ENCODE peak calls at places on chromosomes 13 and 19, in four cellular contexts. One of them, this sample, is unnamed.

GRCh38 chr13:50740052-50740741 is 103.3 kb downstream of the DLEU7 start:
- DNase-seq in ovary: no peak
- DNase-seq in heart left ventricle: no peak
- DNase-seq in left ventricle myocardium inferior: no peak
- DNase-seq in this sample: no peak

GRCh38 chr19:40701758-40702157 is 11.3 kb upstream of the NUMBL start:
- DNase-seq in ovary: no peak
- DNase-seq in heart left ventricle: no peak
- DNase-seq in left ventricle myocardium inferior: no peak
- DNase-seq in this sample: no peak

GRCh38 chr19:1183543-1184172 is 9.6 kb upstream of the SBNO2 start:
- DNase-seq in ovary: no peak
- DNase-seq in heart left ventricle: no peak
- DNase-seq in left ventricle myocardium inferior: no peak
- DNase-seq in this sample: no peak

GRCh38 chr19:1396019-1396767 is 5.1 kb downstream of the GAMT start:
- DNase-seq in ovary: no peak
- DNase-seq in heart left ventricle: no peak
- DNase-seq in left ventricle myocardium inferior: no peak
- DNase-seq in this sample: no peak

GRCh38 chr19:55358493-55358892 is 4.0 kb upstream of the COX6B2 start:
- DNase-seq in ovary: no peak
- DNase-seq in heart left ventricle: no peak
- DNase-seq in left ventricle myocardium inferior: no peak
- DNase-seq in this sample: no peak

GRCh38 chr19:10625003-10625761 is at the start of gene SLC44A2:
- DNase-seq in ovary: peak; percentile 82
- DNase-seq in heart left ventricle: peak; percentile 88
- DNase-seq in left ventricle myocardium inferior: peak; percentile 86
- DNase-seq in this sample: no peak

GRCh38 chr13:57641071-57641470 is 9.5 kb downstream of the PCDH17 start:
- DNase-seq in ovary: no peak
- DNase-seq in heart left ventricle: no peak
- DNase-seq in left ventricle myocardium inferior: no peak
- DNase-seq in this sample: no peak

GRCh38 chr19:572891-573825 is 762 bp downstream of the BSG start:
- DNase-seq in ovary: peak; percentile 69
- DNase-seq in heart left ventricle: peak; percentile 53
- DNase-seq in left ventricle myocardium inferior: peak; percentile 43
- DNase-seq in this sample: no peak

GRCh38 chr13:79642596-79642995 is 161.6 kb downstream of the NDFIP2 start:
- DNase-seq in ovary: no peak
- DNase-seq in heart left ventricle: no peak
- DNase-seq in left ventricle myocardium inferior: no peak
- DNase-seq in this sample: no peak

GRCh38 chr19:2248136-2249009 is 750 bp upstream of the AMH start:
- DNase-seq in ovary: no peak
- DNase-seq in heart left ventricle: no peak
- DNase-seq in left ventricle myocardium inferior: no peak
- DNase-seq in this sample: no peak

GRCh38 chr13:26664942-26665341 is 95.6 kb downstream of the GPR12 start:
- DNase-seq in ovary: no peak
- DNase-seq in heart left ventricle: no peak
- DNase-seq in left ventricle myocardium inferior: no peak
- DNase-seq in this sample: no peak

GRCh38 chr19:7914099-7914498 is 531 bp upstream of the TGFBR3L start:
- DNase-seq in ovary: no peak
- DNase-seq in heart left ventricle: no peak
- DNase-seq in left ventricle myocardium inferior: no peak
- DNase-seq in this sample: no peak

GRCh38 chr19:372306-372890 is 27.8 kb upstream of the MIER2 start:
- DNase-seq in ovary: peak; percentile 28
- DNase-seq in heart left ventricle: peak; percentile 72
- DNase-seq in left ventricle myocardium inferior: peak; percentile 74
- DNase-seq in this sample: no peak

GRCh38 chr19:686589-687297 is 8.5 kb downstream of the PRSS57 start:
- DNase-seq in ovary: no peak
- DNase-seq in heart left ventricle: no peak
- DNase-seq in left ventricle myocardium inferior: no peak
- DNase-seq in this sample: no peak

GRCh38 chr13:39297664-39298171 is 259.5 kb downstream of the NHLRC3 start:
- DNase-seq in ovary: no peak
- DNase-seq in heart left ventricle: no peak
- DNase-seq in left ventricle myocardium inferior: no peak
- DNase-seq in this sample: no peak

GRCh38 chr19:10872551-10873107 is 1.3 kb downstream of the CARM1 start:
- DNase-seq in ovary: no peak
- DNase-seq in heart left ventricle: no peak
- DNase-seq in left ventricle myocardium inferior: no peak
- DNase-seq in this sample: no peak

GRCh38 chr19:10146142-10146541 is 26.4 kb upstream of the EIF3G start:
- DNase-seq in ovary: no peak
- DNase-seq in heart left ventricle: no peak
- DNase-seq in left ventricle myocardium inferior: no peak
- DNase-seq in this sample: no peak

GRCh38 chr19:41174297-41174928 is 18.6 kb upstream of the CYP2S1 start:
- DNase-seq in ovary: no peak
- DNase-seq in heart left ventricle: no peak
- DNase-seq in left ventricle myocardium inferior: no peak
- DNase-seq in this sample: no peak

GRCh38 chr13:108549989-108550388 is 79.4 kb upstream of the MYO16 start:
- DNase-seq in ovary: no peak
- DNase-seq in heart left ventricle: no peak
- DNase-seq in left ventricle myocardium inferior: no peak
- DNase-seq in this sample: no peak

GRCh38 chr19:45569619-45570421 is 14.8 kb downstream of the OPA3 start:
- DNase-seq in ovary: no peak
- DNase-seq in heart left ventricle: peak; percentile 65
- DNase-seq in left ventricle myocardium inferior: peak; percentile 62
- DNase-seq in this sample: no peak

GRCh38 chr13:73579574-73580274 is 520.9 kb downstream of the KLF5 start:
- DNase-seq in ovary: no peak
- DNase-seq in heart left ventricle: no peak
- DNase-seq in left ventricle myocardium inferior: no peak
- DNase-seq in this sample: no peak

GRCh38 chr13:99496322-99497142 is 4.7 kb upstream of the TM9SF2 start:
- DNase-seq in ovary: peak; percentile 70
- DNase-seq in heart left ventricle: peak; percentile 77
- DNase-seq in left ventricle myocardium inferior: peak; percentile 35
- DNase-seq in this sample: peak; percentile 85

GRCh38 chr19:43316591-43317319 is 36.7 kb upstream of the CD177 start:
- DNase-seq in ovary: no peak
- DNase-seq in heart left ventricle: no peak
- DNase-seq in left ventricle myocardium inferior: no peak
- DNase-seq in this sample: no peak

DNA sequence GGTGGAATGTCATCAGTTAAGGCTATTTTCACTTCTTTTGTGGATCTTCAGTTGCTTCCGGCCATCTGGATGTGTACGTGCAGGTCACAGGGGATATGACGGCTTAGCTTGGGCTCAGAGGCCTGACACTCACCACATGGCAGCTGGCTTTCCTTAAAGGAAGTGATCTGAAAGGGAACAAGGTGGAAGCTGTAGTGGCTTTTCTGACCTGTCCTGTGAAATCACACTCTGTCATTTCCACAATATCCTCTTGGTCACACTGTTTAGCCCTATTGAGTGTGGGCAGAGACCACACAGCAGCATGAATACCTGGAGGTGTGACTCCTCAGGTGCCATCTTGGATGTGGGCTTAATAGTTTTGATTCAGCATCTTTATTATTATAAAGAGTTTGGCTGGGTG is 4.5 kb upstream of the BAX start:
- DNase-seq in ovary: no peak
- DNase-seq in heart left ventricle: no peak
- DNase-seq in left ventricle myocardium inferior: no peak
- DNase-seq in this sample: no peak
- H3K4me1 ChIP-seq in ovary: no peaks in the 10 kb centered on the region
- H3K4me1 ChIP-seq in heart left ventricle: peaks cover 8% of the 10 kb centered on the region
- H3K4me1 ChIP-seq in left ventricle myocardium inferior: peaks cover 11% of the 10 kb centered on the region
- H3K4me1 ChIP-seq in this sample: peaks cover 3% of the 10 kb centered on the region

DNA sequence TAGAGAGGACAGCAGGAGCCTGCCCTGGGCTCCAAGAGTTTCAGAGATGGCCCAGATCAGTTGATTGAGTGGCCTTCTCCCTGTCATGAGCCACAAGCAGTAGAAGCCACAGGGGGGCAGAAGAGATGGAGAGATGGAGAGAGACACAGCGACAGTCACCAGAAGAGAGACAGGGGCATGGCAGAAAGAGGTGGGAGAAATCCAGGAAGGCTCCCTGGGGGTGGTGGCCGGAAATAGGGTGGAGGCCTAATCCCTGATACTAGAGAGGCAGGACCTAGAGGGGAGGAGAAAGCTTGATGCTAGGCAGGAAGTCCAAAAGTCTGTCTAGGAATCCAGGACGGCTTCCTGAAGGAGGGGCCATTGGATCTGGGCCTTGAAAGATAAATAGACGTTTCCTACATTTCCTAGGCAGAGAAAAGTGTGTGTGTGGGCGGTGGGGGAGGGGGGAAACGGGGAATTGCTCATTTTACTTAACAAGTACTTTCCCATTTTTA is 9.6 kb upstream of the TPM4 start:
- DNase-seq in ovary: no peak
- DNase-seq in heart left ventricle: peak; percentile 43
- DNase-seq in left ventricle myocardium inferior: no peak
- DNase-seq in this sample: no peak
- TF ChIP-seq CTCF in ovary: no peak
- TF ChIP-seq CTCF in heart left ventricle: peak; percentile 22
- TF ChIP-seq CTCF in left ventricle myocardium inferior: peak; percentile 40
- TF ChIP-seq CTCF in this sample: no peak

GRCh38 chr13:97276862-97277269 is 54.7 kb downstream of the MBNL2 start:
- DNase-seq in ovary: no peak
- DNase-seq in heart left ventricle: no peak
- DNase-seq in left ventricle myocardium inferior: no peak
- DNase-seq in this sample: no peak
- H3K4me1 ChIP-seq in ovary: peaks cover 20% of the 10 kb centered on the region
- H3K4me1 ChIP-seq in heart left ventricle: peaks cover 91% of the 10 kb centered on the region
- H3K4me1 ChIP-seq in left ventricle myocardium inferior: peaks cover 98% of the 10 kb centered on the region
- H3K4me1 ChIP-seq in this sample: peaks cover 85% of the 10 kb centered on the region

DNA sequence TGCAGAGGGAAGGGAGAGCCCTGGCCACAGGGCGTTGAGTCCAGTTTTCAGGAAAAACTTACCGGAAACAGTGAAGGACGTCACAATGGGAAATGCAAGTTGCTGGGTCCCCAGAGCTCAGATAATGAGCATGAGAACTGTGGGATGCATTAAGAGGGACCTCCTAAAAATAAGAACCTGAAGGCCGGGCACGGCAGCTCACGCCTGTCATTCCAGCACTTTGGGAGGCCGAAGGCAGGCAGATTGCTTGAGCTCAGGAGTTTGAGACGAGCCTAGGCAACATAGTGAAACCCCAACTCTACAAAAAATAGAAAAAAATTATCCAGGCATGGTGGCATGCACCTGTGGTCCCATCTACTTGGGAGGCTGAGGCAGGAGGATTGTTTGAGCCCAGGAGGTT is 170.6 kb downstream of the URI1 start:
- DNase-seq in ovary: no peak
- DNase-seq in heart left ventricle: no peak
- DNase-seq in left ventricle myocardium inferior: no peak
- DNase-seq in this sample: no peak
- TF ChIP-seq CTCF in ovary: no peak
- TF ChIP-seq CTCF in heart left ventricle: no peak
- TF ChIP-seq CTCF in left ventricle myocardium inferior: no peak
- TF ChIP-seq CTCF in this sample: no peak

GRCh38 chr13:86585826-86586225 is 786.6 kb upstream of the SLITRK6 start:
- DNase-seq in ovary: no peak
- DNase-seq in heart left ventricle: no peak
- DNase-seq in left ventricle myocardium inferior: peak; percentile 16
- DNase-seq in this sample: no peak

GRCh38 chr13:86584301-86584700 is 785.1 kb upstream of the SLITRK6 start:
- DNase-seq in ovary: no peak
- DNase-seq in heart left ventricle: no peak
- DNase-seq in left ventricle myocardium inferior: no peak
- DNase-seq in this sample: no peak

GRCh38 chr13:86581711-86582110 is 782.5 kb upstream of the SLITRK6 start:
- DNase-seq in ovary: no peak
- DNase-seq in heart left ventricle: no peak
- DNase-seq in left ventricle myocardium inferior: no peak
- DNase-seq in this sample: no peak
- H3K4me1 ChIP-seq in ovary: no peaks in the 10 kb centered on the region
- H3K4me1 ChIP-seq in heart left ventricle: no peaks in the 10 kb centered on the region
- H3K4me1 ChIP-seq in left ventricle myocardium inferior: peaks cover 6% of the 10 kb centered on the region
- H3K4me1 ChIP-seq in this sample: no peaks in the 10 kb centered on the region

DNA sequence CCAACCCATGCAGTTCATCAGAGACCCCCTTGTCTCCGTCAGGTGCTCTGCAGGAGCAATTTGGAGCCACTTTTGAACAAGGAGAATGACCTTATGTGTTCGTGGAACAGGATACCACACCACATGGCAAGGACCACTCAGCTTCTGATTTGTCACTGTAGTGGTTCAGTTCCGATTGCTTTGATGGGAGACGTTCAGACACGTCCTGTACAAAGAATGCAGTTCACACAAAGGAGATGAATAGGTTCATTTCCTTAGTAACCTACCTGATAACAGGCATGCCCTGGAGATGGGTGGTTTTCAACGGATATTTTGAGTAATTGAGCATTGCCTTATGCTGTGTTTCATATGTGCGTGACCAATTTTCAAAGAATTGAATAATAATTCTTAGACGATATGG is 17.2 kb downstream of the FGF9 start:
- DNase-seq in ovary: no peak
- DNase-seq in heart left ventricle: no peak
- DNase-seq in left ventricle myocardium inferior: no peak
- DNase-seq in this sample: no peak
- TF ChIP-seq CTCF in ovary: no peak
- TF ChIP-seq CTCF in heart left ventricle: no peak
- TF ChIP-seq CTCF in left ventricle myocardium inferior: no peak
- TF ChIP-seq CTCF in this sample: no peak